ENCODE peak calls at places on chromosome 3, in eight cellular contexts. One of them, this sample, is unnamed.

GRCh38 chr3:156406393-156406792 is 148.5 kb downstream of the SSR3 start:
- DNase-seq in iPS-NIHi11: peak
- DNase-seq in CD4-positive, alpha-beta memory T cell: no peak
- DNase-seq in transverse colon: no peak
- DNase-seq in tibial nerve: no peak
- DNase-seq in NCI-H1417: no peak
- DNase-seq in fibroblast of lung: no peak
- DNase-seq in foreskin melanocyte: no peak
- DNase-seq in this sample: no peak

GRCh38 chr3:88947013-88947412 is 160.4 kb upstream of the EPHA3 start:
- DNase-seq in NCI-H1417: no peak
- DNase-seq in iPS-NIHi11: no peak
- DNase-seq in tibial nerve: no peak
- DNase-seq in foreskin melanocyte: no peak
- DNase-seq in fibroblast of lung: no peak
- DNase-seq in transverse colon: no peak
- DNase-seq in CD4-positive, alpha-beta memory T cell: no peak
- DNase-seq in this sample: no peak

GRCh38 chr3:158103131-158103955 is 2.9 kb downstream of the SHOX2 start:
- DNase-seq in transverse colon: peak
- DNase-seq in foreskin melanocyte: no peak
- DNase-seq in fibroblast of lung: no peak
- DNase-seq in tibial nerve: peak
- DNase-seq in NCI-H1417: no peak
- DNase-seq in iPS-NIHi11: no peak
- DNase-seq in CD4-positive, alpha-beta memory T cell: no peak
- DNase-seq in this sample: peak

GRCh38 chr3:173652093-173652492 is 254.5 kb downstream of the NLGN1 start:
- DNase-seq in fibroblast of lung: peak
- DNase-seq in NCI-H1417: no peak
- DNase-seq in tibial nerve: no peak
- DNase-seq in iPS-NIHi11: no peak
- DNase-seq in foreskin melanocyte: no peak
- DNase-seq in CD4-positive, alpha-beta memory T cell: no peak
- DNase-seq in transverse colon: no peak
- DNase-seq in this sample: no peak

GRCh38 chr3:160006282-160007163 is 17.9 kb downstream of the IL12A start:
- DNase-seq in foreskin melanocyte: peak
- DNase-seq in fibroblast of lung: peak
- DNase-seq in iPS-NIHi11: peak
- DNase-seq in CD4-positive, alpha-beta memory T cell: no peak
- DNase-seq in NCI-H1417: peak
- DNase-seq in tibial nerve: peak
- DNase-seq in transverse colon: peak
- DNase-seq in this sample: peak

GRCh38 chr3:5195605-5196004 is 8.1 kb downstream of the EDEM1 start:
- DNase-seq in fibroblast of lung: no peak
- DNase-seq in foreskin melanocyte: no peak
- DNase-seq in transverse colon: no peak
- DNase-seq in CD4-positive, alpha-beta memory T cell: peak
- DNase-seq in NCI-H1417: no peak
- DNase-seq in iPS-NIHi11: no peak
- DNase-seq in tibial nerve: no peak
- DNase-seq in this sample: peak

GRCh38 chr3:124272611-124273151 is 280.8 kb upstream of the ROPN1 start:
- DNase-seq in NCI-H1417: no peak
- DNase-seq in iPS-NIHi11: no peak
- DNase-seq in tibial nerve: no peak
- DNase-seq in CD4-positive, alpha-beta memory T cell: no peak
- DNase-seq in fibroblast of lung: peak
- DNase-seq in transverse colon: no peak
- DNase-seq in foreskin melanocyte: no peak
- DNase-seq in this sample: peak

GRCh38 chr3:141401584-141402475 is 33.5 kb downstream of the ZBTB38 start:
- DNase-seq in fibroblast of lung: peak
- DNase-seq in iPS-NIHi11: peak
- DNase-seq in CD4-positive, alpha-beta memory T cell: peak
- DNase-seq in tibial nerve: peak
- DNase-seq in transverse colon: peak
- DNase-seq in foreskin melanocyte: no peak
- DNase-seq in NCI-H1417: peak
- DNase-seq in this sample: peak

GRCh38 chr3:63199606-63200005 is 78.5 kb upstream of the SYNPR start:
- DNase-seq in NCI-H1417: no peak
- DNase-seq in fibroblast of lung: no peak
- DNase-seq in tibial nerve: no peak
- DNase-seq in iPS-NIHi11: no peak
- DNase-seq in CD4-positive, alpha-beta memory T cell: no peak
- DNase-seq in foreskin melanocyte: no peak
- DNase-seq in transverse colon: no peak
- DNase-seq in this sample: no peak

GRCh38 chr3:15633159-15633558 is 31.6 kb downstream of the BTD start:
- DNase-seq in tibial nerve: no peak
- DNase-seq in CD4-positive, alpha-beta memory T cell: no peak
- DNase-seq in foreskin melanocyte: no peak
- DNase-seq in NCI-H1417: peak
- DNase-seq in transverse colon: no peak
- DNase-seq in iPS-NIHi11: no peak
- DNase-seq in fibroblast of lung: no peak
- DNase-seq in this sample: no peak

GRCh38 chr3:184145120-184145524 is 10.0 kb downstream of the EIF2B5 start:
- DNase-seq in CD4-positive, alpha-beta memory T cell: peak
- DNase-seq in fibroblast of lung: peak
- DNase-seq in foreskin melanocyte: peak
- DNase-seq in transverse colon: peak
- DNase-seq in NCI-H1417: no peak
- DNase-seq in iPS-NIHi11: peak
- DNase-seq in tibial nerve: no peak
- DNase-seq in this sample: peak

GRCh38 chr3:183775781-183776180 is 49.6 kb downstream of the MAP6D1 start:
- DNase-seq in foreskin melanocyte: no peak
- DNase-seq in fibroblast of lung: no peak
- DNase-seq in CD4-positive, alpha-beta memory T cell: no peak
- DNase-seq in iPS-NIHi11: no peak
- DNase-seq in NCI-H1417: no peak
- DNase-seq in tibial nerve: no peak
- DNase-seq in transverse colon: no peak
- DNase-seq in this sample: no peak

GRCh38 chr3:72137865-72138861 is 353.2 kb upstream of the PROK2 start:
- DNase-seq in fibroblast of lung: no peak
- DNase-seq in CD4-positive, alpha-beta memory T cell: no peak
- DNase-seq in tibial nerve: no peak
- DNase-seq in NCI-H1417: no peak
- DNase-seq in foreskin melanocyte: no peak
- DNase-seq in transverse colon: no peak
- DNase-seq in iPS-NIHi11: no peak
- DNase-seq in this sample: no peak

GRCh38 chr3:42123824-42124500 is 32.8 kb downstream of the TRAK1 start:
- DNase-seq in foreskin melanocyte: no peak
- DNase-seq in NCI-H1417: no peak
- DNase-seq in fibroblast of lung: no peak
- DNase-seq in transverse colon: no peak
- DNase-seq in tibial nerve: no peak
- DNase-seq in iPS-NIHi11: no peak
- DNase-seq in CD4-positive, alpha-beta memory T cell: no peak
- DNase-seq in this sample: no peak

GRCh38 chr3:30747771-30748281 is 141.4 kb downstream of the TGFBR2 start:
- DNase-seq in transverse colon: no peak
- DNase-seq in iPS-NIHi11: peak
- DNase-seq in tibial nerve: peak
- DNase-seq in foreskin melanocyte: no peak
- DNase-seq in fibroblast of lung: peak
- DNase-seq in NCI-H1417: no peak
- DNase-seq in CD4-positive, alpha-beta memory T cell: no peak
- DNase-seq in this sample: peak

GRCh38 chr3:10570196-10570946 is 65.0 kb upstream of the ATP2B2 start:
- DNase-seq in CD4-positive, alpha-beta memory T cell: no peak
- DNase-seq in fibroblast of lung: no peak
- DNase-seq in tibial nerve: no peak
- DNase-seq in foreskin melanocyte: no peak
- DNase-seq in transverse colon: no peak
- DNase-seq in iPS-NIHi11: no peak
- DNase-seq in NCI-H1417: no peak
- DNase-seq in this sample: peak

GRCh38 chr3:98483626-98484025 is 13.9 kb upstream of the OR5K2 start:
- DNase-seq in NCI-H1417: no peak
- DNase-seq in transverse colon: no peak
- DNase-seq in iPS-NIHi11: no peak
- DNase-seq in CD4-positive, alpha-beta memory T cell: no peak
- DNase-seq in foreskin melanocyte: no peak
- DNase-seq in tibial nerve: no peak
- DNase-seq in fibroblast of lung: no peak
- DNase-seq in this sample: no peak

GRCh38 chr3:188292827-188293226 is 138.9 kb downstream of the LPP start:
- DNase-seq in iPS-NIHi11: no peak
- DNase-seq in fibroblast of lung: no peak
- DNase-seq in tibial nerve: no peak
- DNase-seq in foreskin melanocyte: no peak
- DNase-seq in NCI-H1417: no peak
- DNase-seq in transverse colon: no peak
- DNase-seq in CD4-positive, alpha-beta memory T cell: no peak
- DNase-seq in this sample: no peak

GRCh38 chr3:159989973-159990846 is 1.6 kb downstream of the IL12A start:
- DNase-seq in NCI-H1417: no peak
- DNase-seq in fibroblast of lung: no peak
- DNase-seq in foreskin melanocyte: no peak
- DNase-seq in iPS-NIHi11: no peak
- DNase-seq in tibial nerve: no peak
- DNase-seq in transverse colon: no peak
- DNase-seq in CD4-positive, alpha-beta memory T cell: no peak
- DNase-seq in this sample: no peak

GRCh38 chr3:136630911-136631310 is 121.3 kb downstream of the STAG1 start:
- DNase-seq in foreskin melanocyte: no peak
- DNase-seq in transverse colon: no peak
- DNase-seq in fibroblast of lung: peak
- DNase-seq in CD4-positive, alpha-beta memory T cell: no peak
- DNase-seq in tibial nerve: no peak
- DNase-seq in iPS-NIHi11: no peak
- DNase-seq in NCI-H1417: no peak
- DNase-seq in this sample: no peak

GRCh38 chr3:112128843-112129727 is 4.0 kb downstream of the GCSAM start:
- DNase-seq in transverse colon: no peak
- DNase-seq in fibroblast of lung: peak
- DNase-seq in NCI-H1417: no peak
- DNase-seq in iPS-NIHi11: no peak
- DNase-seq in foreskin melanocyte: no peak
- DNase-seq in CD4-positive, alpha-beta memory T cell: peak
- DNase-seq in tibial nerve: no peak
- DNase-seq in this sample: peak

GRCh38 chr3:38543602-38544001 is 47.5 kb downstream of the EXOG start:
- DNase-seq in NCI-H1417: no peak
- DNase-seq in iPS-NIHi11: no peak
- DNase-seq in CD4-positive, alpha-beta memory T cell: no peak
- DNase-seq in tibial nerve: no peak
- DNase-seq in transverse colon: no peak
- DNase-seq in foreskin melanocyte: no peak
- DNase-seq in fibroblast of lung: no peak
- DNase-seq in this sample: no peak

GRCh38 chr3:114643342-114643741 is 349.5 kb downstream of the TIGIT start:
- DNase-seq in fibroblast of lung: no peak
- DNase-seq in transverse colon: no peak
- DNase-seq in foreskin melanocyte: no peak
- DNase-seq in tibial nerve: no peak
- DNase-seq in CD4-positive, alpha-beta memory T cell: no peak
- DNase-seq in NCI-H1417: no peak
- DNase-seq in iPS-NIHi11: no peak
- DNase-seq in this sample: no peak

GRCh38 chr3:72767927-72768880 is 80.0 kb downstream of the SHQ1 start:
- DNase-seq in tibial nerve: no peak
- DNase-seq in transverse colon: no peak
- DNase-seq in fibroblast of lung: no peak
- DNase-seq in iPS-NIHi11: peak
- DNase-seq in CD4-positive, alpha-beta memory T cell: no peak
- DNase-seq in NCI-H1417: peak
- DNase-seq in foreskin melanocyte: no peak
- DNase-seq in this sample: no peak

GRCh38 chr3:185361920-185362319 is 1.0 kb upstream of the MAP3K13 start:
- DNase-seq in iPS-NIHi11: no peak
- DNase-seq in transverse colon: no peak
- DNase-seq in tibial nerve: no peak
- DNase-seq in fibroblast of lung: peak
- DNase-seq in CD4-positive, alpha-beta memory T cell: no peak
- DNase-seq in NCI-H1417: no peak
- DNase-seq in foreskin melanocyte: peak
- DNase-seq in this sample: no peak

GRCh38 chr3:57383421-57383820 is 90.9 kb upstream of the ASB14 start:
- DNase-seq in CD4-positive, alpha-beta memory T cell: no peak
- DNase-seq in transverse colon: no peak
- DNase-seq in tibial nerve: no peak
- DNase-seq in foreskin melanocyte: no peak
- DNase-seq in NCI-H1417: no peak
- DNase-seq in iPS-NIHi11: no peak
- DNase-seq in fibroblast of lung: no peak
- DNase-seq in this sample: no peak

GRCh38 chr3:42803800-42804112 is 534 bp downstream of the HIGD1A start:
- DNase-seq in fibroblast of lung: no peak
- DNase-seq in tibial nerve: no peak
- DNase-seq in transverse colon: peak
- DNase-seq in foreskin melanocyte: no peak
- DNase-seq in iPS-NIHi11: peak
- DNase-seq in CD4-positive, alpha-beta memory T cell: peak
- DNase-seq in NCI-H1417: no peak
- DNase-seq in this sample: peak

GRCh38 chr3:143327388-143327787 is 207.8 kb downstream of the CHST2 start:
- DNase-seq in fibroblast of lung: peak
- DNase-seq in transverse colon: no peak
- DNase-seq in tibial nerve: no peak
- DNase-seq in NCI-H1417: no peak
- DNase-seq in CD4-positive, alpha-beta memory T cell: no peak
- DNase-seq in iPS-NIHi11: no peak
- DNase-seq in foreskin melanocyte: peak
- DNase-seq in this sample: peak

GRCh38 chr3:195441051-195441450 is 1.8 kb downstream of the ACAP2 start:
- DNase-seq in CD4-positive, alpha-beta memory T cell: no peak
- DNase-seq in NCI-H1417: no peak
- DNase-seq in fibroblast of lung: no peak
- DNase-seq in transverse colon: no peak
- DNase-seq in foreskin melanocyte: peak
- DNase-seq in iPS-NIHi11: no peak
- DNase-seq in tibial nerve: no peak
- DNase-seq in this sample: peak

GRCh38 chr3:137930976-137931375 is 79.0 kb upstream of the CLDN18 start:
- DNase-seq in foreskin melanocyte: no peak
- DNase-seq in iPS-NIHi11: no peak
- DNase-seq in transverse colon: no peak
- DNase-seq in CD4-positive, alpha-beta memory T cell: no peak
- DNase-seq in tibial nerve: no peak
- DNase-seq in fibroblast of lung: no peak
- DNase-seq in NCI-H1417: no peak
- DNase-seq in this sample: no peak

GRCh38 chr3:150747909-150748568 is 14.9 kb downstream of the SIAH2 start:
- DNase-seq in iPS-NIHi11: no peak
- DNase-seq in tibial nerve: no peak
- DNase-seq in CD4-positive, alpha-beta memory T cell: no peak
- DNase-seq in NCI-H1417: no peak
- DNase-seq in fibroblast of lung: no peak
- DNase-seq in foreskin melanocyte: no peak
- DNase-seq in transverse colon: no peak
- DNase-seq in this sample: peak

GRCh38 chr3:133930341-133930933 is 34.8 kb upstream of the RAB6B start:
- DNase-seq in CD4-positive, alpha-beta memory T cell: no peak
- DNase-seq in iPS-NIHi11: peak
- DNase-seq in fibroblast of lung: peak
- DNase-seq in NCI-H1417: peak
- DNase-seq in tibial nerve: no peak
- DNase-seq in transverse colon: no peak
- DNase-seq in foreskin melanocyte: peak
- DNase-seq in this sample: peak

GRCh38 chr3:142888099-142888483 is 792 bp downstream of the PCOLCE2 start:
- DNase-seq in transverse colon: no peak
- DNase-seq in foreskin melanocyte: no peak
- DNase-seq in fibroblast of lung: peak
- DNase-seq in NCI-H1417: no peak
- DNase-seq in CD4-positive, alpha-beta memory T cell: no peak
- DNase-seq in tibial nerve: peak
- DNase-seq in iPS-NIHi11: peak
- DNase-seq in this sample: peak

GRCh38 chr3:100023150-100023549 is 91.2 kb downstream of the FILIP1L start:
- DNase-seq in iPS-NIHi11: no peak
- DNase-seq in tibial nerve: no peak
- DNase-seq in transverse colon: no peak
- DNase-seq in CD4-positive, alpha-beta memory T cell: no peak
- DNase-seq in fibroblast of lung: no peak
- DNase-seq in NCI-H1417: peak
- DNase-seq in foreskin melanocyte: no peak
- DNase-seq in this sample: peak

This sample was measured in cardiac fibroblast.